ENCODE peak calls at places on chromosomes 7 and 10, in eight cellular contexts. Z, P, J, I, R, T, Q and C are unnamed samples.

GRCh38 chr10:65518379-65518778 is 1407.5 kb upstream of the LRRTM3 start:
- DNase-seq in J (no peak), Q (no peak), Z (no peak), I (no peak), T (no peak), R (no peak), P (no peak), C (no peak)

GRCh38 chr10:56874950-56875349 is 513.9 kb upstream of the ZWINT start:
- DNase-seq in Z (no peak), Q (no peak), J (no peak), I (no peak), P (no peak), R (no peak), T (no peak), C (no peak)

GRCh38 chr10:85900060-85900459 is 466.5 kb downstream of the GRID1 start:
- DNase-seq in P (no peak), Z (no peak), R (no peak), Q (no peak), T (no peak), I (no peak), J (no peak), C (no peak)

GRCh38 chr10:91575044-91575610 is 57.7 kb downstream of the PPP1R3C start:
- DNase-seq in T (no peak), R (no peak), Z (no peak), I (no peak), P (no peak), J (no peak), Q (no peak), C (no peak)

GRCh38 chr10:128930422-128930821 is 536.6 kb upstream of the MGMT start:
- DNase-seq in Q (no peak), R (no peak), Z (no peak), J (no peak), P (no peak), I (no peak), T (no peak), C (no peak)

GRCh38 chr7:147913239-147913638 is 677.3 kb upstream of the C7orf33 start:
- DNase-seq in Q (no peak), J (no peak), T (no peak), P (no peak), I (no peak), Z (no peak), R (no peak), C (no peak)

GRCh38 chr10:71797533-71798307 is 24.4 kb upstream of the VSIR start:
- DNase-seq in Z (no peak), Q (peak; percentile 33), I (no peak), R (peak; percentile 49), P (no peak), T (no peak), J (no peak), C (peak; percentile 40)

GRCh38 chr7:1339611-1340010 is 106.9 kb downstream of the UNCX start:
- DNase-seq in Q (no peak), I (no peak), J (no peak), R (no peak), P (no peak), T (no peak), Z (no peak), C (no peak)

GRCh38 chr7:128705891-128706333 is 33.2 kb upstream of the CALU start:
- DNase-seq in R (no peak), I (no peak), J (peak; percentile 25), P (no peak), Z (no peak), T (no peak), Q (no peak), C (no peak)

GRCh38 chr7:100696123-100696521 is 2.1 kb upstream of the GIGYF1 start:
- DNase-seq in J (no peak), T (no peak), Q (no peak), Z (no peak), P (no peak), R (no peak), I (no peak), C (no peak)

GRCh38 chr7:2666588-2667250 is 21.3 kb upstream of the AMZ1 start:
- DNase-seq in J (no peak), R (no peak), T (no peak), I (no peak), Z (no peak), P (no peak), Q (no peak), C (peak; percentile 21)

GRCh38 chr7:108358553-108358952 is 97.7 kb downstream of the NRCAM start:
- DNase-seq in T (peak; percentile 86), Q (no peak), I (no peak), R (no peak), Z (no peak), J (peak; percentile 64), P (no peak), C (no peak)

GRCh38 chr7:50416509-50417299 is 33.4 kb downstream of the FIGNL1 start:
- DNase-seq in T (no peak), Q (no peak), J (no peak), I (no peak), P (no peak), R (no peak), Z (peak; percentile 87), C (no peak)

GRCh38 chr10:115985696-115986095 is 287.3 kb downstream of the GFRA1 start:
- DNase-seq in Q (no peak), P (no peak), J (peak; percentile 36), R (no peak), I (no peak), Z (no peak), T (no peak), C (no peak)

GRCh38 chr10:17756557-17757208 is 4.7 kb downstream of the TMEM236 start:
- DNase-seq in T (peak; percentile 39), Q (no peak), P (no peak), I (no peak), J (peak; percentile 22), Z (no peak), R (no peak), C (no peak)

GRCh38 chr7:102452451-102452850 is 12.2 kb downstream of the ALKBH4 start:
- DNase-seq in Q (no peak), P (no peak), J (no peak), R (no peak), T (no peak), I (no peak), Z (no peak), C (peak; percentile 8)

GRCh38 chr7:102453319-102453718 is 11.3 kb downstream of the ALKBH4 start:
- DNase-seq in I (peak; percentile 50), T (no peak), R (peak; percentile 59), Q (no peak), Z (no peak), P (no peak), J (no peak), C (no peak)

GRCh38 chr7:102450242-102450641 is 14.4 kb downstream of the ALKBH4 start:
- DNase-seq in J (no peak), Q (peak; percentile 51), P (no peak), Z (peak; percentile 68), I (no peak), R (no peak), T (no peak), C (no peak)

GRCh38 chr7:102449136-102449535 is 15.5 kb downstream of the ALKBH4 start:
- DNase-seq in J (no peak), P (no peak), T (no peak), R (no peak), I (no peak), Q (no peak), Z (no peak), C (no peak)

GRCh38 chr7:102451371-102452054 is 13.2 kb downstream of the ALKBH4 start:
- DNase-seq in P (no peak), I (no peak), R (no peak), Q (no peak), T (no peak), Z (no peak), J (no peak), C (no peak)
- H3K27ac ChIP-seq in P (no peak overlapping the region), I (no peak overlapping the region), R (no peak overlapping the region), Q (no peak overlapping the region), T (no peak overlapping the region), Z (no peak overlapping the region), J (no peak overlapping the region), C (no peak overlapping the region)

GRCh38 chr10:76430330-76430729 is 998.9 kb downstream of the LRMDA start:
- DNase-seq in J (no peak), P (no peak), R (no peak), T (no peak), Q (no peak), Z (no peak), I (no peak), C (no peak)

GRCh38 chr10:76429331-76429625 is 997.9 kb downstream of the LRMDA start:
- DNase-seq in T (no peak), Z (no peak), P (no peak), R (no peak), Q (no peak), J (no peak), I (no peak), C (no peak)

GRCh38 chr10:76428541-76429330 is 997.3 kb downstream of the LRMDA start:
- DNase-seq in I (no peak), Z (no peak), T (no peak), Q (no peak), J (peak; percentile 95), R (no peak), P (peak; percentile 40), C (no peak)

GRCh38 chr10:76432274-76433012 is 1001.0 kb downstream of the LRMDA start:
- DNase-seq in P (no peak), R (peak; percentile 53), Z (no peak), I (peak; percentile 53), J (peak; percentile 74), T (no peak), Q (no peak), C (peak; percentile 59)

GRCh38 chr10:76429642-76430041 is 998.2 kb downstream of the LRMDA start:
- DNase-seq in Q (no peak), R (no peak), J (no peak), T (no peak), Z (no peak), I (peak; percentile 35), P (no peak), C (no peak)
- H3K4me1 ChIP-seq in Q (no peaks in the 10 kb centered on the region), R (peaks cover 6% of the 10 kb centered on the region), J (peaks cover 21% of the 10 kb centered on the region), T (peaks cover 48% of the 10 kb centered on the region), Z (no peaks in the 10 kb centered on the region), I (peaks cover 43% of the 10 kb centered on the region), P (peaks cover 27% of the 10 kb centered on the region), C (peaks cover 8% of the 10 kb centered on the region)

GRCh38 chr10:27514243-27514642 is 10.1 kb downstream of the RAB18 start:
- DNase-seq in J (no peak), Z (no peak), P (no peak), I (no peak), T (no peak), R (no peak), Q (no peak), C (no peak)
- H3K4me3 ChIP-seq in J (no peak overlapping the region), Z (no peak overlapping the region), P (no peak overlapping the region), I (no peak overlapping the region), T (no peak overlapping the region), R (no peak overlapping the region), Q (no peak overlapping the region), C (no peak overlapping the region)

GRCh38 chr10:70671619-70672164 is 614 bp upstream of the ADAMTS14 start:
- DNase-seq in I (no peak), Z (no peak), Q (no peak), R (no peak), T (no peak), J (no peak), P (no peak), C (no peak)

GRCh38 chr10:70672993-70673928 is 955 bp downstream of the ADAMTS14 start:
- DNase-seq in I (peak; percentile 79), R (no peak), Z (no peak), T (no peak), Q (no peak), P (no peak), J (peak; percentile 75), C (peak; percentile 75)

GRCh38 chr10:70673929-70674559 is 1.7 kb downstream of the ADAMTS14 start:
- DNase-seq in R (no peak), I (no peak), Z (no peak), P (no peak), Q (no peak), T (no peak), J (no peak), C (no peak)

GRCh38 chr10:70671229-70671588 is 1.1 kb upstream of the ADAMTS14 start:
- DNase-seq in T (no peak), P (no peak), R (no peak), Z (no peak), I (no peak), Q (no peak), J (no peak), C (no peak)

GRCh38 chr10:70672165-70672992 is at the start of gene ADAMTS14:
- DNase-seq in I (peak; percentile 56), P (no peak), Q (no peak), R (peak; percentile 61), Z (no peak), T (no peak), J (no peak), C (peak; percentile 81)
- H3K27ac ChIP-seq in I (no peak within 1 kb of the TSS), P (no peak within 1 kb of the TSS), Q (peak within 1 kb of the TSS; percentile 85), R (no peak within 1 kb of the TSS), Z (no peak within 1 kb of the TSS), T (no peak within 1 kb of the TSS), J (no peak within 1 kb of the TSS), C (no peak within 1 kb of the TSS)